ENCODE peak calls at places on chromosomes 16 and 17, in ten cellular contexts. P, I, V, W, Q, N, U, S, R and Z are unnamed samples.

GRCh38 chr17:21278304-21279197 is 6.0 kb upstream of the MAP2K3 start:
- DNase-seq in W (peak), R (no peak), Q (no peak), P (no peak), U (peak), I (no peak), V (peak), S (peak), N (no peak), Z (peak)

GRCh38 chr17:50289268-50289667 is 15.0 kb downstream of the TMEM92 start:
- DNase-seq in I (no peak), W (no peak), Q (no peak), V (no peak), U (peak), P (no peak), R (no peak), N (no peak), S (no peak), Z (peak)

GRCh38 chr16:12436201-12436657 is 367.5 kb downstream of the CPPED1 start:
- DNase-seq in P (peak), U (no peak), I (no peak), R (no peak), S (no peak), V (no peak), W (no peak), Q (peak), N (no peak), Z (no peak)

GRCh38 chr16:75203106-75203505 is 3.9 kb downstream of the CTRB2 start:
- DNase-seq in P (no peak), S (no peak), U (no peak), N (no peak), Q (no peak), V (no peak), R (no peak), W (no peak), I (no peak), Z (no peak)

GRCh38 chr16:27650073-27650701 is 100.2 kb downstream of the KATNIP start:
- DNase-seq in U (no peak), P (no peak), N (no peak), R (no peak), W (no peak), V (no peak), I (no peak), S (no peak), Q (no peak), Z (no peak)

GRCh38 chr16:50323335-50324011 is 45.3 kb downstream of the BRD7 start:
- DNase-seq in R (no peak), W (no peak), N (no peak), P (peak), U (peak), S (no peak), Q (peak), I (no peak), V (no peak), Z (peak)

GRCh38 chr16:556479-557173 is 3.6 kb upstream of the PRR35 start:
- DNase-seq in Q (no peak), S (no peak), V (no peak), I (no peak), W (no peak), R (no peak), P (no peak), U (no peak), N (no peak), Z (no peak)

GRCh38 chr16:84726670-84727467 is 27.1 kb downstream of the USP10 start:
- DNase-seq in P (no peak), N (no peak), V (no peak), U (no peak), I (peak), R (no peak), W (no peak), Q (no peak), S (no peak), Z (no peak)

GRCh38 chr17:13031718-13032350 is 14.0 kb upstream of the ELAC2 start:
- DNase-seq in V (peak), R (peak), W (peak), Q (no peak), S (peak), I (peak), N (no peak), U (peak), P (peak), Z (peak)

GRCh38 chr17:29645516-29646051 is 22.9 kb upstream of the CORO6 start:
- DNase-seq in R (no peak), U (peak), W (no peak), N (no peak), V (no peak), P (no peak), I (no peak), S (no peak), Q (no peak), Z (peak)

GRCh38 chr17:28169621-28170349 is 127.3 kb downstream of the NLK start:
- DNase-seq in W (no peak), Q (no peak), V (no peak), N (no peak), R (no peak), U (no peak), S (no peak), I (no peak), P (no peak), Z (no peak)

GRCh38 chr17:44417553-44417952 is 28.1 kb upstream of the ITGA2B start:
- DNase-seq in U (peak), W (no peak), V (no peak), N (peak), I (no peak), Q (no peak), S (no peak), P (no peak), R (no peak), Z (peak)

GRCh38 chr17:56637254-56637653 is 43.8 kb downstream of the NOG start:
- DNase-seq in U (no peak), I (no peak), V (no peak), W (no peak), N (no peak), P (no peak), Q (no peak), S (no peak), R (no peak), Z (no peak)

GRCh38 chr17:37458805-37459204 is 30.9 kb upstream of the DUSP14 start:
- DNase-seq in P (no peak), Q (no peak), N (no peak), I (no peak), W (no peak), U (peak), R (no peak), S (no peak), V (no peak), Z (peak)

GRCh38 chr16:4494746-4495490 is 18.7 kb downstream of the HMOX2 start:
- DNase-seq in Q (no peak), S (no peak), R (no peak), N (no peak), I (no peak), V (no peak), W (no peak), U (peak), P (no peak), Z (peak)

GRCh38 chr17:4548061-4548461 is 7.1 kb downstream of the MYBBP1A start:
- DNase-seq in N (no peak), Q (no peak), W (no peak), I (no peak), U (no peak), V (no peak), S (no peak), P (no peak), R (no peak), Z (no peak)

GRCh38 chr16:68711421-68712139 is 25.5 kb upstream of the CDH1 start:
- DNase-seq in Q (no peak), U (no peak), V (no peak), W (no peak), R (no peak), P (no peak), S (no peak), I (no peak), N (no peak), Z (no peak)

GRCh38 chr16:81626181-81626674 is 152.9 kb upstream of the PLCG2 start:
- DNase-seq in S (no peak), Q (no peak), U (no peak), N (no peak), P (no peak), V (peak), R (no peak), I (no peak), W (no peak), Z (no peak)

GRCh38 chr16:58032710-58033293 is 7.2 kb downstream of the MMP15 start:
- DNase-seq in U (no peak), Q (no peak), W (no peak), I (no peak), R (no peak), V (no peak), S (no peak), P (no peak), N (peak), Z (no peak)